ENCODE peak calls at places on chromosomes 11 and 22, in five cellular contexts. T is transverse colon, R is sigmoid colon, B is GM12891, H is HepG2. Q is an unnamed sample.

GRCh38 chr11:117724104-117724503 is 72.9 kb downstream of the DSCAML1 start:
- DNase-seq in T (no peak), R (no peak), B (no peak), H (no peak), Q (no peak)

GRCh38 chr22:49996532-49997220 is 15.9 kb downstream of the IL17REL start:
- DNase-seq in T (peak; percentile 11), R (peak; percentile 60), B (no peak), H (no peak), Q (no peak)

GRCh38 chr22:27238935-27239510 is 562.5 kb downstream of the MN1 start:
- DNase-seq in T (no peak), R (peak; percentile 86), B (no peak), H (no peak), Q (no peak)

GRCh38 chr11:112229746-112230433 is 3.7 kb downstream of the PTS start:
- DNase-seq in T (no peak), R (no peak), B (no peak), H (no peak), Q (no peak)

GRCh38 chr11:45897556-45897955 is 9.5 kb downstream of the FREY1 start:
- DNase-seq in T (no peak), R (no peak), B (no peak), H (no peak), Q (no peak)

GRCh38 chr22:50473855-50474671 is 772 bp downstream of the SBF1 start:
- DNase-seq in T (peak; percentile 44), R (peak; percentile 65), B (no peak), H (no peak), Q (no peak)

GRCh38 chr11:84854498-84854880 is 772.7 kb downstream of the DLG2 start:
- DNase-seq in T (no peak), R (no peak), B (no peak), H (no peak), Q (no peak)

GRCh38 chr11:17812286-17813187 is 78.0 kb downstream of the KCNC1 start:
- DNase-seq in T (peak; percentile 26), R (no peak), B (no peak), H (no peak), Q (no peak)

GRCh38 chr11:113176561-113176960 is 137.8 kb upstream of the TTC12 start:
- DNase-seq in T (no peak), R (no peak), B (no peak), H (no peak), Q (no peak)

GRCh38 chr22:48944756-48945620 is 882.7 kb downstream of the BRD1 start:
- DNase-seq in T (peak; percentile 3), R (peak; percentile 50), B (no peak), H (no peak), Q (no peak)

GRCh38 chr11:107562647-107563208 is 2.8 kb downstream of the ALKBH8 start:
- DNase-seq in T (no peak), R (no peak), B (no peak), H (peak; percentile 7), Q (no peak)

GRCh38 chr11:70715636-70716035 is 317.3 kb downstream of the CTTN start:
- DNase-seq in T (no peak), R (no peak), B (no peak), H (no peak), Q (no peak)

GRCh38 chr11:110434952-110435779 is 5.4 kb downstream of the FDX1 start:
- DNase-seq in T (peak; percentile 20), R (no peak), B (no peak), H (peak; percentile 15), Q (no peak)

GRCh38 chr11:73257342-73258103 is 14.6 kb upstream of the P2RY6 start:
- DNase-seq in T (no peak), R (peak; percentile 57), B (no peak), H (peak; percentile 39), Q (no peak)

GRCh38 chr11:78313181-78313788 is 104.3 kb downstream of the GAB2 start:
- DNase-seq in T (peak; percentile 52), R (no peak), B (no peak), H (peak; percentile 36), Q (no peak)

GRCh38 chr11:13329670-13330401 is 52.2 kb downstream of the BMAL1 start:
- DNase-seq in T (no peak), R (no peak), B (no peak), H (no peak), Q (no peak)

GRCh38 chr11:62133328-62134065 is 9.7 kb downstream of the INCENP start:
- DNase-seq in T (no peak), R (no peak), B (no peak), H (no peak), Q (no peak)

GRCh38 chr11:72235351-72236057 is 8.5 kb downstream of the PHOX2A start:
- DNase-seq in T (no peak), R (peak; percentile 53), B (no peak), H (no peak), Q (no peak)

GRCh38 chr22:17098379-17098819 is 13.6 kb downstream of the IL17RA start:
- DNase-seq in T (no peak), R (peak; percentile 69), B (no peak), H (no peak), Q (no peak)

GRCh38 chr11:66015094-66015881 is 3.5 kb downstream of the CST6 start:
- DNase-seq in T (no peak), R (no peak), B (no peak), H (no peak), Q (no peak)

GRCh38 chr11:31050061-31050790 is 319.3 kb downstream of the DCDC1 start:
- DNase-seq in T (no peak), R (no peak), B (no peak), H (no peak), Q (no peak)

GRCh38 chr11:69950120-69950519 is 128.0 kb upstream of the ANO1 start:
- DNase-seq in T (peak; percentile 18), R (no peak), B (peak; percentile 45), H (peak; percentile 20), Q (no peak)

GRCh38 chr11:88064097-88064705 is 111.0 kb downstream of the RAB38 start:
- DNase-seq in T (no peak), R (no peak), B (no peak), H (no peak), Q (no peak)

GRCh38 chr11:103364687-103365086 is 255.5 kb downstream of the DYNC2H1 start:
- DNase-seq in T (no peak), R (no peak), B (no peak), H (no peak), Q (no peak)

GRCh38 chr11:34627197-34627596 is 6.3 kb downstream of the EHF start:
- DNase-seq in T (no peak), R (no peak), B (no peak), H (no peak), Q (no peak)

GRCh38 chr22:42653992-42654391 is 4.8 kb upstream of the CYB5R3 start:
- DNase-seq in T (no peak), R (no peak), B (no peak), H (no peak), Q (no peak)

GRCh38 chr22:30307026-30307574 is 17.8 kb upstream of the CASTOR1 start:
- DNase-seq in T (no peak), R (no peak), B (no peak), H (no peak), Q (no peak)

GRCh38 chr22:19114984-19115552 is 7.1 kb downstream of the DGCR2 start:
- DNase-seq in T (no peak), R (no peak), B (no peak), H (no peak), Q (no peak)

GRCh38 chr11:3737386-3737933 is 59.9 kb downstream of the NUP98 start:
- DNase-seq in T (no peak), R (no peak), B (no peak), H (no peak), Q (no peak)

GRCh38 chr11:69648679-69649575 is 8.0 kb downstream of the CCND1 start:
- DNase-seq in T (no peak), R (peak; percentile 60), B (no peak), H (no peak), Q (no peak)

GRCh38 chr22:36330655-36331305 is 57.0 kb downstream of the MYH9 start:
- DNase-seq in T (no peak), R (no peak), B (no peak), H (no peak), Q (no peak)

GRCh38 chr11:60263434-60263833 is 17.0 kb upstream of the MS4A4A start:
- DNase-seq in T (no peak), R (no peak), B (no peak), H (no peak), Q (no peak)

GRCh38 chr22:24772493-24773220 is 1.9 kb downstream of the PIWIL3 start:
- DNase-seq in T (no peak), R (no peak), B (no peak), H (peak; percentile 61), Q (no peak)

GRCh38 chr11:2220173-2220771 is 48.7 kb upstream of the TH start:
- DNase-seq in T (no peak), R (no peak), B (no peak), H (no peak), Q (no peak)

DNA sequence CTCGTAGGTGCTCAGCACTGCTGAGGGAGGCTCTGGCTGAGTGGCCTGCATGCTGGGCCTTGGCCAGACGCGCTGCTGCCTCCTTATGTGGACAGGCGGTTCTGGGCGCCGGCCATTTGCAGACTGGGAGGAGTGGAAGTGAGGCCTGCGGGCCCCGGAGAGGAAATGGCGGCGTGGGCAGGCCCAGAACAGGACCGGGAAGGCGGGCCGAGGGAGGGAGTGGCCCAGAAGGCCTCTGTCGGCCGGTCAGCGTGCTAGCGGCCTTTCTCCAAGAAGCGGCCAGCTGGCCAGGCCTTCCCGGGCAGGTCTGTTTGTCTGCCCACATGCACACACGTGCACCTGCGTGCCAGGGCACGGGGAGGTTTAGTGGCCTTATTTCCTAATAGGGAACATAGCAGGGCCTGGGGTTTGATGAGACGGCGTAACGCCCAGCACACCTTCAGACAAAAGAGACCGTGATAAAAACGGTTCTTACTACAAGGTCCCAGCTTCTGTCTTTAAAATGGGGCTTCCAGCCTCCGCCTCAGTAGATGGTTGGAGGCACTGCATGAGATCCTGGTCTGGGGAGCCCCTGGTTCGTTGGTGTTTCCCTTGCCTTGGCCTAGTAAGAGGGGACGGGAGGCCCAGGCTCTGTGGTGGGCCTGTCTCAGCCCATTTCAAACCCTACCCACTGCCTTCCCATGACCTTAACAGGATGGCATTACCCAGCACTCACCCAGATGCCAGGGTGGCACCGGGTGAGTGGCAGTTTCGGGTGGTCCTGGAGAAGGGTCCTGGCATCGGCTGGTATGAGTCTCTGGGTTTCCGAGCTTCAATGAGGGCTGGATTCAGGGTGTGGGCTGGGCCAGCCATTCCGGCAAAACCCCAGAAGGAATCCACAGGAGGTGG is 65.1 kb upstream of the PPARA start:
- DNase-seq in T (peak; percentile 69), R (peak; percentile 95), B (no peak), H (no peak), Q (no peak)
- TF ChIP-seq POLR2AphosphoS5 in T (peak; percentile 51), R (peak; percentile 67), B (no peak), H (no peak), Q (no peak)

DNA sequence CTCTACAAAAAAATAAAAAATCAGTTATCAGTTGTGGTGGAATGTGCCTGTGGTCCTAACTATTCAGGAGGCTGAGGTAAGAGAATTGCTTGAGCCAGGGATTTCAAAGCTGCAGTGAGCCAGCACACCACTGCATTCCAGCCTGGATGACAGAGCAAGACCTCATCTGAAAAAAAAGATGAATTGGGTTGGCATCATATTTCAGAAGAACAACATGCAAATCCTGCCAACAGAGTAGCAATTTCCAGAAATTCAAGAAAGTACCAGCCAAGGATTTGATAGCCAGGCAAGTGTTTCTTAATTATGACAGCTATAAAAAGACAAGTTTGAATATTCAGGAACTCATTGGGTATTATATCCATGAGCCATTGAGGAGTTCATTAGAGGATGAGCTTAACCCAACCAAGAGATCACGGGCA is 75.2 kb downstream of the USP47 start:
- DNase-seq in T (no peak), R (no peak), B (no peak), H (peak; percentile 2), Q (no peak)
- TF ChIP-seq POLR2AphosphoS5 in T (no peak), R (no peak), B (no peak), H (no peak), Q (no peak)

GRCh38 chr22:23086787-23087186 is 16.5 kb downstream of the GNAZ start:
- DNase-seq in T (no peak), R (no peak), B (no peak), H (no peak), Q (no peak)
- TF ChIP-seq POLR2AphosphoS5 in T (no peak), R (no peak), B (no peak), H (no peak), Q (no peak)

GRCh38 chr22:20121856-20122415 is 4.9 kb upstream of the TRMT2A start:
- DNase-seq in T (no peak), R (no peak), B (no peak), H (no peak), Q (no peak)
- TF ChIP-seq POLR2AphosphoS5 in T (no peak), R (no peak), B (no peak), H (no peak), Q (no peak)